ENCODE peak calls at places on chromosomes 1 and 21, in nine cellular contexts. E, B, P, G, I, N, K, F and C are unnamed samples.

GRCh38 chr1:7401814-7402547 is 369.1 kb upstream of the VAMP3 start:
- DNase-seq in I (no peak), P (no peak), G (peak), F (peak), B (peak), N (no peak), E (no peak), K (no peak), C (no peak)

GRCh38 chr1:94247146-94248094 is 10.0 kb upstream of the ARHGAP29 start:
- DNase-seq in K (peak), B (no peak), G (peak), E (peak), N (peak), P (peak), F (peak), I (no peak), C (peak)

GRCh38 chr1:200550367-200550766 is 70.2 kb downstream of the KIF14 start:
- DNase-seq in N (no peak), E (no peak), P (no peak), I (no peak), K (no peak), G (peak), B (no peak), F (peak), C (no peak)

GRCh38 chr21:42621166-42621827 is 32.1 kb upstream of the PDE9A start:
- DNase-seq in K (peak), E (no peak), G (no peak), I (no peak), P (no peak), B (no peak), F (no peak), N (peak), C (no peak)

GRCh38 chr1:32345289-32345827 is 9.3 kb upstream of the MARCKSL1 start:
- DNase-seq in P (no peak), I (peak), N (no peak), K (no peak), F (peak), B (no peak), E (no peak), G (peak), C (no peak)

GRCh38 chr1:202017385-202018225 is 7.2 kb downstream of the ELF3 start:
- DNase-seq in B (no peak), I (no peak), F (no peak), E (no peak), K (peak), G (no peak), N (peak), P (no peak), C (peak)

GRCh38 chr1:160085686-160086089 is 4.3 kb downstream of the KCNJ9 start:
- DNase-seq in E (peak), I (peak), F (peak), P (peak), K (peak), N (peak), B (no peak), G (peak), C (peak)

GRCh38 chr1:172531412-172531811 is 1.5 kb upstream of the SUCO start:
- DNase-seq in K (no peak), P (no peak), F (no peak), B (no peak), N (no peak), G (no peak), I (no peak), E (no peak), C (no peak)

GRCh38 chr1:194512957-194513356 is 1326.5 kb upstream of the B3GALT2 start:
- DNase-seq in G (no peak), I (no peak), K (peak), B (no peak), N (no peak), E (no peak), P (no peak), F (no peak), C (no peak)

GRCh38 chr1:156104861-156105546 is 9.5 kb upstream of the LMNA start:
- DNase-seq in N (no peak), K (no peak), P (no peak), B (no peak), I (no peak), E (no peak), F (no peak), G (peak), C (no peak)

GRCh38 chr1:168081373-168082007 is 55.2 kb downstream of the GPR161 start:
- DNase-seq in G (peak), B (no peak), P (no peak), F (peak), E (no peak), K (no peak), I (no peak), N (no peak), C (no peak)

GRCh38 chr1:202794049-202794725 is 14.0 kb downstream of the KDM5B start:
- DNase-seq in G (no peak), I (no peak), E (no peak), K (no peak), B (no peak), N (no peak), F (no peak), P (no peak), C (no peak)

GRCh38 chr1:64479874-64480273 is 9.9 kb downstream of the CACHD1 start:
- DNase-seq in I (no peak), B (no peak), N (no peak), F (no peak), P (no peak), G (no peak), E (no peak), K (no peak), C (no peak)

GRCh38 chr1:67429011-67429527 is 1.1 kb downstream of the SERBP1 start:
- DNase-seq in G (peak), I (peak), B (no peak), K (no peak), N (peak), P (peak), F (peak), E (no peak), C (no peak)

GRCh38 chr1:155513300-155513926 is 49.2 kb downstream of the ASH1L start:
- DNase-seq in P (no peak), I (no peak), K (no peak), B (no peak), N (no peak), G (peak), F (peak), E (no peak), C (no peak)

GRCh38 chr1:46784666-46785065 is 14.2 kb upstream of the CYP4B1 start:
- DNase-seq in P (no peak), F (no peak), N (peak), G (no peak), B (no peak), E (no peak), K (no peak), I (no peak), C (no peak)

GRCh38 chr1:153371231-153371630 is 4.2 kb downstream of the S100A12 start:
- DNase-seq in N (no peak), E (no peak), I (no peak), G (no peak), P (no peak), K (no peak), F (no peak), B (no peak), C (no peak)

GRCh38 chr1:208170252-208170651 is 73.9 kb downstream of the PLXNA2 start:
- DNase-seq in G (no peak), K (peak), B (no peak), F (no peak), P (no peak), I (no peak), E (no peak), N (no peak), C (peak)

GRCh38 chr1:164683235-164683634 is 124.3 kb downstream of the PBX1 start:
- DNase-seq in F (no peak), E (no peak), N (no peak), P (no peak), I (no peak), B (no peak), G (no peak), K (no peak), C (no peak)

GRCh38 chr1:167221126-167221803 is 579 bp downstream of the POU2F1 start:
- DNase-seq in F (no peak), G (no peak), P (no peak), K (peak), N (peak), B (no peak), I (peak), E (no peak), C (peak)

GRCh38 chr1:34851431-34852105 is 8.0 kb downstream of the SMIM12 start:
- DNase-seq in I (no peak), B (no peak), F (peak), N (no peak), P (no peak), K (no peak), E (no peak), G (no peak), C (no peak)